ENCODE peak calls at places on chromosomes 11 and 22, in nine cellular contexts. One of them, this sample, is unnamed.

GRCh38 chr11:104254347-104254746 is 90.4 kb upstream of the PDGFD start:
- DNase-seq in activated effector memory CD4-positive, alpha-beta T cell treated with anti-CD3 and anti-CD28 coated beads, Interleukin-2, amount 50 U/mL, for 16 hours: peak
- DNase-seq in T-helper 9 cell: no peak
- DNase-seq in stromal cell of bone marrow: no peak
- DNase-seq in NCI-H1105: no peak
- DNase-seq in stimulated activated CD8-positive, alpha-beta memory T cell treated with anti-CD3 and anti-CD28 coated beads, Interleukin-15, amount 100 ng/mL, for 1 hour: no peak
- DNase-seq in NCI-H1436: no peak
- DNase-seq in NCI-H2081: peak
- DNase-seq in stimulated activated CD4-positive, alpha-beta T cell treated with anti-CD3 and anti-CD28 coated beads, Interleukin-12 subunit alpha, Interleukin-12 subunit beta, amount 100 ng/mL, for 24 hours: peak
- DNase-seq in this sample: peak

GRCh38 chr11:12285106-12285505 is 92.3 kb upstream of the PARVA start:
- DNase-seq in stromal cell of bone marrow: peak
- DNase-seq in stimulated activated CD8-positive, alpha-beta memory T cell treated with anti-CD3 and anti-CD28 coated beads, Interleukin-15, amount 100 ng/mL, for 1 hour: no peak
- DNase-seq in T-helper 9 cell: no peak
- DNase-seq in NCI-H1436: no peak
- DNase-seq in activated effector memory CD4-positive, alpha-beta T cell treated with anti-CD3 and anti-CD28 coated beads, Interleukin-2, amount 50 U/mL, for 16 hours: no peak
- DNase-seq in NCI-H2081: no peak
- DNase-seq in stimulated activated CD4-positive, alpha-beta T cell treated with anti-CD3 and anti-CD28 coated beads, Interleukin-12 subunit alpha, Interleukin-12 subunit beta, amount 100 ng/mL, for 24 hours: no peak
- DNase-seq in NCI-H1105: no peak
- DNase-seq in this sample: no peak

GRCh38 chr22:27251563-27251962 is 550.0 kb downstream of the MN1 start:
- DNase-seq in stimulated activated CD8-positive, alpha-beta memory T cell treated with anti-CD3 and anti-CD28 coated beads, Interleukin-15, amount 100 ng/mL, for 1 hour: no peak
- DNase-seq in NCI-H1436: no peak
- DNase-seq in T-helper 9 cell: no peak
- DNase-seq in stimulated activated CD4-positive, alpha-beta T cell treated with anti-CD3 and anti-CD28 coated beads, Interleukin-12 subunit alpha, Interleukin-12 subunit beta, amount 100 ng/mL, for 24 hours: no peak
- DNase-seq in stromal cell of bone marrow: no peak
- DNase-seq in NCI-H1105: no peak
- DNase-seq in NCI-H2081: no peak
- DNase-seq in activated effector memory CD4-positive, alpha-beta T cell treated with anti-CD3 and anti-CD28 coated beads, Interleukin-2, amount 50 U/mL, for 16 hours: no peak
- DNase-seq in this sample: no peak

GRCh38 chr22:30444632-30445437 is 19.3 kb downstream of the MTFP1 start:
- DNase-seq in stimulated activated CD4-positive, alpha-beta T cell treated with anti-CD3 and anti-CD28 coated beads, Interleukin-12 subunit alpha, Interleukin-12 subunit beta, amount 100 ng/mL, for 24 hours: peak
- DNase-seq in NCI-H2081: peak
- DNase-seq in stimulated activated CD8-positive, alpha-beta memory T cell treated with anti-CD3 and anti-CD28 coated beads, Interleukin-15, amount 100 ng/mL, for 1 hour: no peak
- DNase-seq in NCI-H1105: peak
- DNase-seq in NCI-H1436: peak
- DNase-seq in stromal cell of bone marrow: no peak
- DNase-seq in activated effector memory CD4-positive, alpha-beta T cell treated with anti-CD3 and anti-CD28 coated beads, Interleukin-2, amount 50 U/mL, for 16 hours: peak
- DNase-seq in T-helper 9 cell: peak
- DNase-seq in this sample: peak

GRCh38 chr11:126352934-126353801 is 2.3 kb upstream of the ST3GAL4 start:
- DNase-seq in T-helper 9 cell: no peak
- DNase-seq in activated effector memory CD4-positive, alpha-beta T cell treated with anti-CD3 and anti-CD28 coated beads, Interleukin-2, amount 50 U/mL, for 16 hours: no peak
- DNase-seq in NCI-H1436: no peak
- DNase-seq in stromal cell of bone marrow: no peak
- DNase-seq in stimulated activated CD4-positive, alpha-beta T cell treated with anti-CD3 and anti-CD28 coated beads, Interleukin-12 subunit alpha, Interleukin-12 subunit beta, amount 100 ng/mL, for 24 hours: no peak
- DNase-seq in NCI-H2081: no peak
- DNase-seq in stimulated activated CD8-positive, alpha-beta memory T cell treated with anti-CD3 and anti-CD28 coated beads, Interleukin-15, amount 100 ng/mL, for 1 hour: no peak
- DNase-seq in NCI-H1105: no peak
- DNase-seq in this sample: peak

GRCh38 chr11:62269654-62270278 is at the start of gene SCGB2A2:
- DNase-seq in NCI-H2081: no peak
- DNase-seq in activated effector memory CD4-positive, alpha-beta T cell treated with anti-CD3 and anti-CD28 coated beads, Interleukin-2, amount 50 U/mL, for 16 hours: no peak
- DNase-seq in stromal cell of bone marrow: no peak
- DNase-seq in stimulated activated CD4-positive, alpha-beta T cell treated with anti-CD3 and anti-CD28 coated beads, Interleukin-12 subunit alpha, Interleukin-12 subunit beta, amount 100 ng/mL, for 24 hours: no peak
- DNase-seq in NCI-H1105: no peak
- DNase-seq in NCI-H1436: no peak
- DNase-seq in stimulated activated CD8-positive, alpha-beta memory T cell treated with anti-CD3 and anti-CD28 coated beads, Interleukin-15, amount 100 ng/mL, for 1 hour: no peak
- DNase-seq in T-helper 9 cell: no peak
- DNase-seq in this sample: no peak

GRCh38 chr22:28799125-28799833 is 1.1 kb downstream of the XBP1 start:
- DNase-seq in NCI-H2081: no peak
- DNase-seq in stimulated activated CD4-positive, alpha-beta T cell treated with anti-CD3 and anti-CD28 coated beads, Interleukin-12 subunit alpha, Interleukin-12 subunit beta, amount 100 ng/mL, for 24 hours: no peak
- DNase-seq in activated effector memory CD4-positive, alpha-beta T cell treated with anti-CD3 and anti-CD28 coated beads, Interleukin-2, amount 50 U/mL, for 16 hours: peak
- DNase-seq in NCI-H1436: no peak
- DNase-seq in NCI-H1105: no peak
- DNase-seq in stromal cell of bone marrow: peak
- DNase-seq in stimulated activated CD8-positive, alpha-beta memory T cell treated with anti-CD3 and anti-CD28 coated beads, Interleukin-15, amount 100 ng/mL, for 1 hour: no peak
- DNase-seq in T-helper 9 cell: no peak
- DNase-seq in this sample: peak

GRCh38 chr11:109486129-109486528 is 64.1 kb downstream of the C11orf87 start:
- DNase-seq in stimulated activated CD8-positive, alpha-beta memory T cell treated with anti-CD3 and anti-CD28 coated beads, Interleukin-15, amount 100 ng/mL, for 1 hour: no peak
- DNase-seq in activated effector memory CD4-positive, alpha-beta T cell treated with anti-CD3 and anti-CD28 coated beads, Interleukin-2, amount 50 U/mL, for 16 hours: no peak
- DNase-seq in NCI-H1436: peak
- DNase-seq in stromal cell of bone marrow: no peak
- DNase-seq in stimulated activated CD4-positive, alpha-beta T cell treated with anti-CD3 and anti-CD28 coated beads, Interleukin-12 subunit alpha, Interleukin-12 subunit beta, amount 100 ng/mL, for 24 hours: no peak
- DNase-seq in NCI-H1105: peak
- DNase-seq in NCI-H2081: peak
- DNase-seq in T-helper 9 cell: no peak
- DNase-seq in this sample: no peak

GRCh38 chr22:38110863-38111852 is 674 bp upstream of the BAIAP2L2 start:
- DNase-seq in NCI-H1436: no peak
- DNase-seq in stimulated activated CD4-positive, alpha-beta T cell treated with anti-CD3 and anti-CD28 coated beads, Interleukin-12 subunit alpha, Interleukin-12 subunit beta, amount 100 ng/mL, for 24 hours: no peak
- DNase-seq in stimulated activated CD8-positive, alpha-beta memory T cell treated with anti-CD3 and anti-CD28 coated beads, Interleukin-15, amount 100 ng/mL, for 1 hour: no peak
- DNase-seq in NCI-H2081: no peak
- DNase-seq in stromal cell of bone marrow: no peak
- DNase-seq in T-helper 9 cell: no peak
- DNase-seq in activated effector memory CD4-positive, alpha-beta T cell treated with anti-CD3 and anti-CD28 coated beads, Interleukin-2, amount 50 U/mL, for 16 hours: no peak
- DNase-seq in NCI-H1105: no peak
- DNase-seq in this sample: no peak

GRCh38 chr11:24515632-24516031 is 18.8 kb downstream of the LUZP2 start:
- DNase-seq in activated effector memory CD4-positive, alpha-beta T cell treated with anti-CD3 and anti-CD28 coated beads, Interleukin-2, amount 50 U/mL, for 16 hours: no peak
- DNase-seq in stromal cell of bone marrow: no peak
- DNase-seq in T-helper 9 cell: no peak
- DNase-seq in stimulated activated CD8-positive, alpha-beta memory T cell treated with anti-CD3 and anti-CD28 coated beads, Interleukin-15, amount 100 ng/mL, for 1 hour: no peak
- DNase-seq in stimulated activated CD4-positive, alpha-beta T cell treated with anti-CD3 and anti-CD28 coated beads, Interleukin-12 subunit alpha, Interleukin-12 subunit beta, amount 100 ng/mL, for 24 hours: no peak
- DNase-seq in NCI-H2081: no peak
- DNase-seq in NCI-H1436: no peak
- DNase-seq in NCI-H1105: no peak
- DNase-seq in this sample: no peak

GRCh38 chr22:43203471-43203981 is 16.6 kb upstream of the TTLL12 start:
- DNase-seq in NCI-H2081: no peak
- DNase-seq in T-helper 9 cell: no peak
- DNase-seq in NCI-H1436: no peak
- DNase-seq in activated effector memory CD4-positive, alpha-beta T cell treated with anti-CD3 and anti-CD28 coated beads, Interleukin-2, amount 50 U/mL, for 16 hours: no peak
- DNase-seq in stromal cell of bone marrow: no peak
- DNase-seq in NCI-H1105: no peak
- DNase-seq in stimulated activated CD8-positive, alpha-beta memory T cell treated with anti-CD3 and anti-CD28 coated beads, Interleukin-15, amount 100 ng/mL, for 1 hour: no peak
- DNase-seq in stimulated activated CD4-positive, alpha-beta T cell treated with anti-CD3 and anti-CD28 coated beads, Interleukin-12 subunit alpha, Interleukin-12 subunit beta, amount 100 ng/mL, for 24 hours: no peak
- DNase-seq in this sample: no peak

GRCh38 chr11:134372961-134373360 is 39.1 kb downstream of the B3GAT1 start:
- DNase-seq in stimulated activated CD4-positive, alpha-beta T cell treated with anti-CD3 and anti-CD28 coated beads, Interleukin-12 subunit alpha, Interleukin-12 subunit beta, amount 100 ng/mL, for 24 hours: no peak
- DNase-seq in NCI-H1436: peak
- DNase-seq in NCI-H2081: no peak
- DNase-seq in NCI-H1105: no peak
- DNase-seq in activated effector memory CD4-positive, alpha-beta T cell treated with anti-CD3 and anti-CD28 coated beads, Interleukin-2, amount 50 U/mL, for 16 hours: no peak
- DNase-seq in stimulated activated CD8-positive, alpha-beta memory T cell treated with anti-CD3 and anti-CD28 coated beads, Interleukin-15, amount 100 ng/mL, for 1 hour: no peak
- DNase-seq in T-helper 9 cell: no peak
- DNase-seq in stromal cell of bone marrow: no peak
- DNase-seq in this sample: no peak

GRCh38 chr22:35842954-35843353 is 125.3 kb downstream of the APOL5 start:
- DNase-seq in NCI-H1436: no peak
- DNase-seq in NCI-H1105: no peak
- DNase-seq in NCI-H2081: no peak
- DNase-seq in activated effector memory CD4-positive, alpha-beta T cell treated with anti-CD3 and anti-CD28 coated beads, Interleukin-2, amount 50 U/mL, for 16 hours: no peak
- DNase-seq in stimulated activated CD8-positive, alpha-beta memory T cell treated with anti-CD3 and anti-CD28 coated beads, Interleukin-15, amount 100 ng/mL, for 1 hour: no peak
- DNase-seq in T-helper 9 cell: no peak
- DNase-seq in stromal cell of bone marrow: no peak
- DNase-seq in stimulated activated CD4-positive, alpha-beta T cell treated with anti-CD3 and anti-CD28 coated beads, Interleukin-12 subunit alpha, Interleukin-12 subunit beta, amount 100 ng/mL, for 24 hours: no peak
- DNase-seq in this sample: peak

GRCh38 chr11:115848614-115849013 is 344.4 kb upstream of the CADM1 start:
- DNase-seq in NCI-H2081: no peak
- DNase-seq in stimulated activated CD8-positive, alpha-beta memory T cell treated with anti-CD3 and anti-CD28 coated beads, Interleukin-15, amount 100 ng/mL, for 1 hour: no peak
- DNase-seq in NCI-H1105: no peak
- DNase-seq in activated effector memory CD4-positive, alpha-beta T cell treated with anti-CD3 and anti-CD28 coated beads, Interleukin-2, amount 50 U/mL, for 16 hours: no peak
- DNase-seq in stromal cell of bone marrow: peak
- DNase-seq in T-helper 9 cell: no peak
- DNase-seq in NCI-H1436: no peak
- DNase-seq in stimulated activated CD4-positive, alpha-beta T cell treated with anti-CD3 and anti-CD28 coated beads, Interleukin-12 subunit alpha, Interleukin-12 subunit beta, amount 100 ng/mL, for 24 hours: no peak
- DNase-seq in this sample: no peak

GRCh38 chr11:126482586-126483108 is 127.2 kb downstream of the ST3GAL4 start:
- DNase-seq in NCI-H1436: no peak
- DNase-seq in stromal cell of bone marrow: no peak
- DNase-seq in stimulated activated CD4-positive, alpha-beta T cell treated with anti-CD3 and anti-CD28 coated beads, Interleukin-12 subunit alpha, Interleukin-12 subunit beta, amount 100 ng/mL, for 24 hours: no peak
- DNase-seq in T-helper 9 cell: no peak
- DNase-seq in stimulated activated CD8-positive, alpha-beta memory T cell treated with anti-CD3 and anti-CD28 coated beads, Interleukin-15, amount 100 ng/mL, for 1 hour: no peak
- DNase-seq in NCI-H2081: no peak
- DNase-seq in NCI-H1105: no peak
- DNase-seq in activated effector memory CD4-positive, alpha-beta T cell treated with anti-CD3 and anti-CD28 coated beads, Interleukin-2, amount 50 U/mL, for 16 hours: peak
- DNase-seq in this sample: no peak

GRCh38 chr11:36131719-36132349 is 157.4 kb downstream of the COMMD9 start:
- DNase-seq in stromal cell of bone marrow: no peak
- DNase-seq in NCI-H1436: no peak
- DNase-seq in NCI-H1105: no peak
- DNase-seq in stimulated activated CD4-positive, alpha-beta T cell treated with anti-CD3 and anti-CD28 coated beads, Interleukin-12 subunit alpha, Interleukin-12 subunit beta, amount 100 ng/mL, for 24 hours: no peak
- DNase-seq in activated effector memory CD4-positive, alpha-beta T cell treated with anti-CD3 and anti-CD28 coated beads, Interleukin-2, amount 50 U/mL, for 16 hours: no peak
- DNase-seq in NCI-H2081: no peak
- DNase-seq in stimulated activated CD8-positive, alpha-beta memory T cell treated with anti-CD3 and anti-CD28 coated beads, Interleukin-15, amount 100 ng/mL, for 1 hour: no peak
- DNase-seq in T-helper 9 cell: no peak
- DNase-seq in this sample: peak

GRCh38 chr11:64516226-64516625 is 74.8 kb upstream of the SLC22A12 start:
- DNase-seq in activated effector memory CD4-positive, alpha-beta T cell treated with anti-CD3 and anti-CD28 coated beads, Interleukin-2, amount 50 U/mL, for 16 hours: no peak
- DNase-seq in T-helper 9 cell: no peak
- DNase-seq in stimulated activated CD8-positive, alpha-beta memory T cell treated with anti-CD3 and anti-CD28 coated beads, Interleukin-15, amount 100 ng/mL, for 1 hour: no peak
- DNase-seq in NCI-H2081: no peak
- DNase-seq in stromal cell of bone marrow: no peak
- DNase-seq in stimulated activated CD4-positive, alpha-beta T cell treated with anti-CD3 and anti-CD28 coated beads, Interleukin-12 subunit alpha, Interleukin-12 subunit beta, amount 100 ng/mL, for 24 hours: no peak
- DNase-seq in NCI-H1436: no peak
- DNase-seq in NCI-H1105: no peak
- DNase-seq in this sample: peak

GRCh38 chr11:18776324-18776723 is 15.3 kb downstream of the PTPN5 start:
- DNase-seq in NCI-H2081: no peak
- DNase-seq in stromal cell of bone marrow: no peak
- DNase-seq in NCI-H1436: no peak
- DNase-seq in NCI-H1105: no peak
- DNase-seq in T-helper 9 cell: no peak
- DNase-seq in stimulated activated CD4-positive, alpha-beta T cell treated with anti-CD3 and anti-CD28 coated beads, Interleukin-12 subunit alpha, Interleukin-12 subunit beta, amount 100 ng/mL, for 24 hours: no peak
- DNase-seq in activated effector memory CD4-positive, alpha-beta T cell treated with anti-CD3 and anti-CD28 coated beads, Interleukin-2, amount 50 U/mL, for 16 hours: no peak
- DNase-seq in stimulated activated CD8-positive, alpha-beta memory T cell treated with anti-CD3 and anti-CD28 coated beads, Interleukin-15, amount 100 ng/mL, for 1 hour: no peak
- DNase-seq in this sample: no peak

GRCh38 chr22:47629273-47629711 is 866.8 kb downstream of the TBC1D22A start:
- DNase-seq in stromal cell of bone marrow: no peak
- DNase-seq in stimulated activated CD8-positive, alpha-beta memory T cell treated with anti-CD3 and anti-CD28 coated beads, Interleukin-15, amount 100 ng/mL, for 1 hour: no peak
- DNase-seq in NCI-H1436: no peak
- DNase-seq in activated effector memory CD4-positive, alpha-beta T cell treated with anti-CD3 and anti-CD28 coated beads, Interleukin-2, amount 50 U/mL, for 16 hours: peak
- DNase-seq in NCI-H2081: no peak
- DNase-seq in stimulated activated CD4-positive, alpha-beta T cell treated with anti-CD3 and anti-CD28 coated beads, Interleukin-12 subunit alpha, Interleukin-12 subunit beta, amount 100 ng/mL, for 24 hours: no peak
- DNase-seq in NCI-H1105: no peak
- DNase-seq in T-helper 9 cell: no peak
- DNase-seq in this sample: no peak

GRCh38 chr11:134535029-134536025 is 123.3 kb upstream of the B3GAT1 start:
- DNase-seq in activated effector memory CD4-positive, alpha-beta T cell treated with anti-CD3 and anti-CD28 coated beads, Interleukin-2, amount 50 U/mL, for 16 hours: peak
- DNase-seq in stromal cell of bone marrow: no peak
- DNase-seq in NCI-H1436: no peak
- DNase-seq in stimulated activated CD8-positive, alpha-beta memory T cell treated with anti-CD3 and anti-CD28 coated beads, Interleukin-15, amount 100 ng/mL, for 1 hour: no peak
- DNase-seq in stimulated activated CD4-positive, alpha-beta T cell treated with anti-CD3 and anti-CD28 coated beads, Interleukin-12 subunit alpha, Interleukin-12 subunit beta, amount 100 ng/mL, for 24 hours: no peak
- DNase-seq in NCI-H2081: no peak
- DNase-seq in NCI-H1105: no peak
- DNase-seq in T-helper 9 cell: no peak
- DNase-seq in this sample: no peak

GRCh38 chr11:1073261-1073724 is 1.4 kb upstream of the MUC2 start:
- DNase-seq in stromal cell of bone marrow: peak
- DNase-seq in NCI-H2081: no peak
- DNase-seq in T-helper 9 cell: no peak
- DNase-seq in NCI-H1105: no peak
- DNase-seq in stimulated activated CD4-positive, alpha-beta T cell treated with anti-CD3 and anti-CD28 coated beads, Interleukin-12 subunit alpha, Interleukin-12 subunit beta, amount 100 ng/mL, for 24 hours: no peak
- DNase-seq in activated effector memory CD4-positive, alpha-beta T cell treated with anti-CD3 and anti-CD28 coated beads, Interleukin-2, amount 50 U/mL, for 16 hours: peak
- DNase-seq in stimulated activated CD8-positive, alpha-beta memory T cell treated with anti-CD3 and anti-CD28 coated beads, Interleukin-15, amount 100 ng/mL, for 1 hour: no peak
- DNase-seq in NCI-H1436: no peak
- DNase-seq in this sample: no peak

GRCh38 chr22:32847067-32847491 is 45.6 kb downstream of the TIMP3 start:
- DNase-seq in stimulated activated CD8-positive, alpha-beta memory T cell treated with anti-CD3 and anti-CD28 coated beads, Interleukin-15, amount 100 ng/mL, for 1 hour: no peak
- DNase-seq in NCI-H1436: no peak
- DNase-seq in activated effector memory CD4-positive, alpha-beta T cell treated with anti-CD3 and anti-CD28 coated beads, Interleukin-2, amount 50 U/mL, for 16 hours: no peak
- DNase-seq in NCI-H1105: no peak
- DNase-seq in stimulated activated CD4-positive, alpha-beta T cell treated with anti-CD3 and anti-CD28 coated beads, Interleukin-12 subunit alpha, Interleukin-12 subunit beta, amount 100 ng/mL, for 24 hours: no peak
- DNase-seq in T-helper 9 cell: no peak
- DNase-seq in stromal cell of bone marrow: peak
- DNase-seq in NCI-H2081: no peak
- DNase-seq in this sample: no peak

GRCh38 chr11:28922351-28922981 is 814.3 kb downstream of the METTL15 start:
- DNase-seq in NCI-H1105: no peak
- DNase-seq in NCI-H2081: no peak
- DNase-seq in stimulated activated CD4-positive, alpha-beta T cell treated with anti-CD3 and anti-CD28 coated beads, Interleukin-12 subunit alpha, Interleukin-12 subunit beta, amount 100 ng/mL, for 24 hours: no peak
- DNase-seq in T-helper 9 cell: no peak
- DNase-seq in stromal cell of bone marrow: no peak
- DNase-seq in NCI-H1436: no peak
- DNase-seq in activated effector memory CD4-positive, alpha-beta T cell treated with anti-CD3 and anti-CD28 coated beads, Interleukin-2, amount 50 U/mL, for 16 hours: no peak
- DNase-seq in stimulated activated CD8-positive, alpha-beta memory T cell treated with anti-CD3 and anti-CD28 coated beads, Interleukin-15, amount 100 ng/mL, for 1 hour: no peak
- DNase-seq in this sample: no peak

GRCh38 chr22:27387561-27387960 is 414.0 kb downstream of the MN1 start:
- DNase-seq in NCI-H1436: no peak
- DNase-seq in T-helper 9 cell: no peak
- DNase-seq in activated effector memory CD4-positive, alpha-beta T cell treated with anti-CD3 and anti-CD28 coated beads, Interleukin-2, amount 50 U/mL, for 16 hours: no peak
- DNase-seq in stimulated activated CD4-positive, alpha-beta T cell treated with anti-CD3 and anti-CD28 coated beads, Interleukin-12 subunit alpha, Interleukin-12 subunit beta, amount 100 ng/mL, for 24 hours: no peak
- DNase-seq in stimulated activated CD8-positive, alpha-beta memory T cell treated with anti-CD3 and anti-CD28 coated beads, Interleukin-15, amount 100 ng/mL, for 1 hour: no peak
- DNase-seq in NCI-H1105: no peak
- DNase-seq in NCI-H2081: no peak
- DNase-seq in stromal cell of bone marrow: no peak
- DNase-seq in this sample: no peak

GRCh38 chr11:102430158-102430836 is 22.3 kb downstream of the TMEM123 start:
- DNase-seq in stimulated activated CD8-positive, alpha-beta memory T cell treated with anti-CD3 and anti-CD28 coated beads, Interleukin-15, amount 100 ng/mL, for 1 hour: no peak
- DNase-seq in stromal cell of bone marrow: no peak
- DNase-seq in stimulated activated CD4-positive, alpha-beta T cell treated with anti-CD3 and anti-CD28 coated beads, Interleukin-12 subunit alpha, Interleukin-12 subunit beta, amount 100 ng/mL, for 24 hours: no peak
- DNase-seq in T-helper 9 cell: no peak
- DNase-seq in activated effector memory CD4-positive, alpha-beta T cell treated with anti-CD3 and anti-CD28 coated beads, Interleukin-2, amount 50 U/mL, for 16 hours: no peak
- DNase-seq in NCI-H1436: no peak
- DNase-seq in NCI-H1105: no peak
- DNase-seq in NCI-H2081: no peak
- DNase-seq in this sample: no peak

GRCh38 chr11:7004482-7004881 is 15.7 kb downstream of the ZNF214 start:
- DNase-seq in NCI-H2081: no peak
- DNase-seq in stimulated activated CD4-positive, alpha-beta T cell treated with anti-CD3 and anti-CD28 coated beads, Interleukin-12 subunit alpha, Interleukin-12 subunit beta, amount 100 ng/mL, for 24 hours: no peak
- DNase-seq in stimulated activated CD8-positive, alpha-beta memory T cell treated with anti-CD3 and anti-CD28 coated beads, Interleukin-15, amount 100 ng/mL, for 1 hour: no peak
- DNase-seq in NCI-H1436: no peak
- DNase-seq in NCI-H1105: no peak
- DNase-seq in T-helper 9 cell: no peak
- DNase-seq in stromal cell of bone marrow: peak
- DNase-seq in activated effector memory CD4-positive, alpha-beta T cell treated with anti-CD3 and anti-CD28 coated beads, Interleukin-2, amount 50 U/mL, for 16 hours: no peak
- DNase-seq in this sample: peak

GRCh38 chr22:44181912-44182590 is 1.3 kb downstream of the PARVG start:
- DNase-seq in NCI-H1436: no peak
- DNase-seq in NCI-H2081: no peak
- DNase-seq in activated effector memory CD4-positive, alpha-beta T cell treated with anti-CD3 and anti-CD28 coated beads, Interleukin-2, amount 50 U/mL, for 16 hours: peak
- DNase-seq in T-helper 9 cell: peak
- DNase-seq in NCI-H1105: no peak
- DNase-seq in stimulated activated CD4-positive, alpha-beta T cell treated with anti-CD3 and anti-CD28 coated beads, Interleukin-12 subunit alpha, Interleukin-12 subunit beta, amount 100 ng/mL, for 24 hours: peak
- DNase-seq in stimulated activated CD8-positive, alpha-beta memory T cell treated with anti-CD3 and anti-CD28 coated beads, Interleukin-15, amount 100 ng/mL, for 1 hour: no peak
- DNase-seq in stromal cell of bone marrow: no peak
- DNase-seq in this sample: no peak

GRCh38 chr11:107598225-107599139 is 7.5 kb downstream of the ELMOD1 start:
- DNase-seq in NCI-H1436: no peak
- DNase-seq in NCI-H1105: no peak
- DNase-seq in stromal cell of bone marrow: no peak
- DNase-seq in activated effector memory CD4-positive, alpha-beta T cell treated with anti-CD3 and anti-CD28 coated beads, Interleukin-2, amount 50 U/mL, for 16 hours: no peak
- DNase-seq in stimulated activated CD8-positive, alpha-beta memory T cell treated with anti-CD3 and anti-CD28 coated beads, Interleukin-15, amount 100 ng/mL, for 1 hour: no peak
- DNase-seq in NCI-H2081: no peak
- DNase-seq in stimulated activated CD4-positive, alpha-beta T cell treated with anti-CD3 and anti-CD28 coated beads, Interleukin-12 subunit alpha, Interleukin-12 subunit beta, amount 100 ng/mL, for 24 hours: no peak
- DNase-seq in T-helper 9 cell: no peak
- DNase-seq in this sample: peak

GRCh38 chr22:22018825-22019658 is 36.5 kb upstream of the TOP3B start:
- DNase-seq in stimulated activated CD8-positive, alpha-beta memory T cell treated with anti-CD3 and anti-CD28 coated beads, Interleukin-15, amount 100 ng/mL, for 1 hour: no peak
- DNase-seq in NCI-H2081: no peak
- DNase-seq in activated effector memory CD4-positive, alpha-beta T cell treated with anti-CD3 and anti-CD28 coated beads, Interleukin-2, amount 50 U/mL, for 16 hours: no peak
- DNase-seq in NCI-H1436: no peak
- DNase-seq in T-helper 9 cell: no peak
- DNase-seq in stimulated activated CD4-positive, alpha-beta T cell treated with anti-CD3 and anti-CD28 coated beads, Interleukin-12 subunit alpha, Interleukin-12 subunit beta, amount 100 ng/mL, for 24 hours: no peak
- DNase-seq in stromal cell of bone marrow: no peak
- DNase-seq in NCI-H1105: no peak
- DNase-seq in this sample: no peak

GRCh38 chr22:39135092-39135896 is 17.2 kb downstream of the CBX7 start:
- DNase-seq in stimulated activated CD8-positive, alpha-beta memory T cell treated with anti-CD3 and anti-CD28 coated beads, Interleukin-15, amount 100 ng/mL, for 1 hour: no peak
- DNase-seq in stimulated activated CD4-positive, alpha-beta T cell treated with anti-CD3 and anti-CD28 coated beads, Interleukin-12 subunit alpha, Interleukin-12 subunit beta, amount 100 ng/mL, for 24 hours: no peak
- DNase-seq in NCI-H2081: no peak
- DNase-seq in NCI-H1436: no peak
- DNase-seq in activated effector memory CD4-positive, alpha-beta T cell treated with anti-CD3 and anti-CD28 coated beads, Interleukin-2, amount 50 U/mL, for 16 hours: peak
- DNase-seq in stromal cell of bone marrow: no peak
- DNase-seq in NCI-H1105: peak
- DNase-seq in T-helper 9 cell: no peak
- DNase-seq in this sample: peak

GRCh38 chr22:19631899-19632670 is 82.2 kb upstream of the SEPTIN5 start:
- DNase-seq in stimulated activated CD8-positive, alpha-beta memory T cell treated with anti-CD3 and anti-CD28 coated beads, Interleukin-15, amount 100 ng/mL, for 1 hour: no peak
- DNase-seq in NCI-H2081: peak
- DNase-seq in stimulated activated CD4-positive, alpha-beta T cell treated with anti-CD3 and anti-CD28 coated beads, Interleukin-12 subunit alpha, Interleukin-12 subunit beta, amount 100 ng/mL, for 24 hours: peak
- DNase-seq in activated effector memory CD4-positive, alpha-beta T cell treated with anti-CD3 and anti-CD28 coated beads, Interleukin-2, amount 50 U/mL, for 16 hours: no peak
- DNase-seq in NCI-H1105: no peak
- DNase-seq in NCI-H1436: peak
- DNase-seq in T-helper 9 cell: no peak
- DNase-seq in stromal cell of bone marrow: peak
- DNase-seq in this sample: peak